ENCODE peak calls at places on chromosomes 11 and 22, in seven cellular contexts. One of them, this sample, is unnamed.

GRCh38 chr22:46660604-46661201 is 40.5 kb downstream of the GRAMD4 start:
- DNase-seq in Right ventricle myocardium superior: no peak
- DNase-seq in left ventricle myocardium superior: no peak
- DNase-seq in activated naive CD4-positive, alpha-beta T cell: no peak
- DNase-seq in OCI-LY7: no peak
- DNase-seq in fibroblast of mammary gland: no peak
- DNase-seq in IMR-90: no peak
- DNase-seq in this sample: no peak

GRCh38 chr11:14124345-14124744 is 161.8 kb downstream of the SPON1 start:
- DNase-seq in Right ventricle myocardium superior: no peak
- DNase-seq in left ventricle myocardium superior: no peak
- DNase-seq in activated naive CD4-positive, alpha-beta T cell: no peak
- DNase-seq in OCI-LY7: no peak
- DNase-seq in fibroblast of mammary gland: peak
- DNase-seq in IMR-90: no peak
- DNase-seq in this sample: no peak

GRCh38 chr11:66996609-66997273 is 21.6 kb downstream of the C11orf86 start:
- DNase-seq in Right ventricle myocardium superior: peak
- DNase-seq in left ventricle myocardium superior: no peak
- DNase-seq in activated naive CD4-positive, alpha-beta T cell: no peak
- DNase-seq in OCI-LY7: no peak
- DNase-seq in fibroblast of mammary gland: no peak
- DNase-seq in IMR-90: peak
- DNase-seq in this sample: no peak

GRCh38 chr11:128572965-128573364 is 14.4 kb downstream of the ETS1 start:
- DNase-seq in Right ventricle myocardium superior: no peak
- DNase-seq in left ventricle myocardium superior: no peak
- DNase-seq in activated naive CD4-positive, alpha-beta T cell: no peak
- DNase-seq in OCI-LY7: no peak
- DNase-seq in fibroblast of mammary gland: no peak
- DNase-seq in IMR-90: no peak
- DNase-seq in this sample: no peak

GRCh38 chr11:28833169-28833568 is 725.0 kb downstream of the METTL15 start:
- DNase-seq in Right ventricle myocardium superior: no peak
- DNase-seq in left ventricle myocardium superior: no peak
- DNase-seq in activated naive CD4-positive, alpha-beta T cell: no peak
- DNase-seq in OCI-LY7: no peak
- DNase-seq in fibroblast of mammary gland: no peak
- DNase-seq in IMR-90: no peak
- DNase-seq in this sample: no peak

GRCh38 chr22:38175206-38176118 is 6.2 kb downstream of the PLA2G6 start:
- DNase-seq in Right ventricle myocardium superior: no peak
- DNase-seq in left ventricle myocardium superior: no peak
- DNase-seq in activated naive CD4-positive, alpha-beta T cell: no peak
- DNase-seq in OCI-LY7: no peak
- DNase-seq in fibroblast of mammary gland: no peak
- DNase-seq in IMR-90: no peak
- DNase-seq in this sample: no peak

GRCh38 chr22:36285017-36285416 is 32.1 kb downstream of the APOL1 start:
- DNase-seq in Right ventricle myocardium superior: peak
- DNase-seq in left ventricle myocardium superior: peak
- DNase-seq in activated naive CD4-positive, alpha-beta T cell: no peak
- DNase-seq in OCI-LY7: no peak
- DNase-seq in fibroblast of mammary gland: no peak
- DNase-seq in IMR-90: no peak
- DNase-seq in this sample: no peak

GRCh38 chr11:69876013-69876412 is 56.8 kb upstream of the FGF3 start:
- DNase-seq in Right ventricle myocardium superior: no peak
- DNase-seq in left ventricle myocardium superior: no peak
- DNase-seq in activated naive CD4-positive, alpha-beta T cell: no peak
- DNase-seq in OCI-LY7: no peak
- DNase-seq in fibroblast of mammary gland: no peak
- DNase-seq in IMR-90: no peak
- DNase-seq in this sample: no peak

GRCh38 chr11:110184466-110184865 is 91.3 kb downstream of the ZC3H12C start:
- DNase-seq in Right ventricle myocardium superior: no peak
- DNase-seq in left ventricle myocardium superior: no peak
- DNase-seq in activated naive CD4-positive, alpha-beta T cell: no peak
- DNase-seq in OCI-LY7: no peak
- DNase-seq in fibroblast of mammary gland: peak
- DNase-seq in IMR-90: no peak
- DNase-seq in this sample: no peak

GRCh38 chr22:26722159-26722558 is 64.8 kb downstream of the MIAT start:
- DNase-seq in Right ventricle myocardium superior: no peak
- DNase-seq in left ventricle myocardium superior: no peak
- DNase-seq in activated naive CD4-positive, alpha-beta T cell: no peak
- DNase-seq in OCI-LY7: no peak
- DNase-seq in fibroblast of mammary gland: peak
- DNase-seq in IMR-90: peak
- DNase-seq in this sample: no peak

GRCh38 chr11:111808063-111808588 is 41.9 kb upstream of the PPP2R1B start:
- DNase-seq in Right ventricle myocardium superior: no peak
- DNase-seq in left ventricle myocardium superior: no peak
- DNase-seq in activated naive CD4-positive, alpha-beta T cell: no peak
- DNase-seq in OCI-LY7: no peak
- DNase-seq in fibroblast of mammary gland: no peak
- DNase-seq in IMR-90: no peak
- DNase-seq in this sample: no peak

GRCh38 chr11:20258496-20258895 is 98.2 kb upstream of the DBX1 start:
- DNase-seq in Right ventricle myocardium superior: no peak
- DNase-seq in left ventricle myocardium superior: no peak
- DNase-seq in activated naive CD4-positive, alpha-beta T cell: no peak
- DNase-seq in OCI-LY7: no peak
- DNase-seq in fibroblast of mammary gland: no peak
- DNase-seq in IMR-90: no peak
- DNase-seq in this sample: peak

GRCh38 chr22:23675502-23676415 is 15.1 kb upstream of the RGL4 start:
- DNase-seq in Right ventricle myocardium superior: peak
- DNase-seq in left ventricle myocardium superior: peak
- DNase-seq in activated naive CD4-positive, alpha-beta T cell: no peak
- DNase-seq in OCI-LY7: peak
- DNase-seq in fibroblast of mammary gland: no peak
- DNase-seq in IMR-90: no peak
- DNase-seq in this sample: no peak

GRCh38 chr22:38758276-38758945 is 2.6 kb upstream of the SUN2 start:
- DNase-seq in Right ventricle myocardium superior: no peak
- DNase-seq in left ventricle myocardium superior: no peak
- DNase-seq in activated naive CD4-positive, alpha-beta T cell: peak
- DNase-seq in OCI-LY7: no peak
- DNase-seq in fibroblast of mammary gland: no peak
- DNase-seq in IMR-90: no peak
- DNase-seq in this sample: no peak

GRCh38 chr11:47881145-47881544 is 33.0 kb upstream of the NUP160 start:
- DNase-seq in Right ventricle myocardium superior: peak
- DNase-seq in left ventricle myocardium superior: peak
- DNase-seq in activated naive CD4-positive, alpha-beta T cell: no peak
- DNase-seq in OCI-LY7: no peak
- DNase-seq in fibroblast of mammary gland: no peak
- DNase-seq in IMR-90: no peak
- DNase-seq in this sample: no peak

GRCh38 chr22:20651286-20651685 is 122.6 kb upstream of the SERPIND1 start:
- DNase-seq in Right ventricle myocardium superior: no peak
- DNase-seq in left ventricle myocardium superior: no peak
- DNase-seq in activated naive CD4-positive, alpha-beta T cell: no peak
- DNase-seq in OCI-LY7: no peak
- DNase-seq in fibroblast of mammary gland: no peak
- DNase-seq in IMR-90: no peak
- DNase-seq in this sample: no peak

GRCh38 chr11:48105096-48105990 is 111.3 kb upstream of the OR4B1 start:
- DNase-seq in Right ventricle myocardium superior: no peak
- DNase-seq in left ventricle myocardium superior: no peak
- DNase-seq in activated naive CD4-positive, alpha-beta T cell: no peak
- DNase-seq in OCI-LY7: peak
- DNase-seq in fibroblast of mammary gland: no peak
- DNase-seq in IMR-90: no peak
- DNase-seq in this sample: no peak

GRCh38 chr22:39090426-39091064 is 6.5 kb upstream of the APOBEC3H start:
- DNase-seq in Right ventricle myocardium superior: no peak
- DNase-seq in left ventricle myocardium superior: peak
- DNase-seq in activated naive CD4-positive, alpha-beta T cell: peak
- DNase-seq in OCI-LY7: no peak
- DNase-seq in fibroblast of mammary gland: no peak
- DNase-seq in IMR-90: no peak
- DNase-seq in this sample: no peak

GRCh38 chr22:30922151-30922611 is 46.4 kb downstream of the MORC2 start:
- DNase-seq in Right ventricle myocardium superior: peak
- DNase-seq in left ventricle myocardium superior: peak
- DNase-seq in activated naive CD4-positive, alpha-beta T cell: peak
- DNase-seq in OCI-LY7: peak
- DNase-seq in fibroblast of mammary gland: peak
- DNase-seq in IMR-90: peak
- DNase-seq in this sample: no peak

GRCh38 chr11:58829736-58830135 is 14.8 kb downstream of the GLYATL2 start:
- DNase-seq in Right ventricle myocardium superior: no peak
- DNase-seq in left ventricle myocardium superior: no peak
- DNase-seq in activated naive CD4-positive, alpha-beta T cell: no peak
- DNase-seq in OCI-LY7: no peak
- DNase-seq in fibroblast of mammary gland: peak
- DNase-seq in IMR-90: peak
- DNase-seq in this sample: no peak

GRCh38 chr11:13110929-13111812 is 102.1 kb downstream of the RASSF10 start:
- DNase-seq in Right ventricle myocardium superior: no peak
- DNase-seq in left ventricle myocardium superior: no peak
- DNase-seq in activated naive CD4-positive, alpha-beta T cell: no peak
- DNase-seq in OCI-LY7: no peak
- DNase-seq in fibroblast of mammary gland: peak
- DNase-seq in IMR-90: peak
- DNase-seq in this sample: no peak

GRCh38 chr11:120399312-120399711 is 63.1 kb downstream of the ARHGEF12 start:
- DNase-seq in Right ventricle myocardium superior: no peak
- DNase-seq in left ventricle myocardium superior: no peak
- DNase-seq in activated naive CD4-positive, alpha-beta T cell: no peak
- DNase-seq in OCI-LY7: no peak
- DNase-seq in fibroblast of mammary gland: peak
- DNase-seq in IMR-90: no peak
- DNase-seq in this sample: no peak

GRCh38 chr11:69644071-69644961 is 3.4 kb downstream of the CCND1 start:
- DNase-seq in Right ventricle myocardium superior: peak
- DNase-seq in left ventricle myocardium superior: peak
- DNase-seq in activated naive CD4-positive, alpha-beta T cell: no peak
- DNase-seq in OCI-LY7: no peak
- DNase-seq in fibroblast of mammary gland: peak
- DNase-seq in IMR-90: peak
- DNase-seq in this sample: no peak

GRCh38 chr11:28339488-28339887 is 231.3 kb downstream of the METTL15 start:
- DNase-seq in Right ventricle myocardium superior: no peak
- DNase-seq in left ventricle myocardium superior: no peak
- DNase-seq in activated naive CD4-positive, alpha-beta T cell: no peak
- DNase-seq in OCI-LY7: no peak
- DNase-seq in fibroblast of mammary gland: no peak
- DNase-seq in IMR-90: no peak
- DNase-seq in this sample: no peak

GRCh38 chr11:75456596-75456995 is 23.6 kb upstream of the KLHL35 start:
- DNase-seq in Right ventricle myocardium superior: no peak
- DNase-seq in left ventricle myocardium superior: no peak
- DNase-seq in activated naive CD4-positive, alpha-beta T cell: no peak
- DNase-seq in OCI-LY7: no peak
- DNase-seq in fibroblast of mammary gland: no peak
- DNase-seq in IMR-90: no peak
- DNase-seq in this sample: no peak

GRCh38 chr11:57978686-57979531 is 44.8 kb upstream of the OR9Q1 start:
- DNase-seq in Right ventricle myocardium superior: no peak
- DNase-seq in left ventricle myocardium superior: no peak
- DNase-seq in activated naive CD4-positive, alpha-beta T cell: no peak
- DNase-seq in OCI-LY7: no peak
- DNase-seq in fibroblast of mammary gland: peak
- DNase-seq in IMR-90: peak
- DNase-seq in this sample: no peak

GRCh38 chr11:16280256-16280682 is 76.1 kb downstream of the SOX6 start:
- DNase-seq in Right ventricle myocardium superior: peak
- DNase-seq in left ventricle myocardium superior: peak
- DNase-seq in activated naive CD4-positive, alpha-beta T cell: no peak
- DNase-seq in OCI-LY7: no peak
- DNase-seq in fibroblast of mammary gland: peak
- DNase-seq in IMR-90: no peak
- DNase-seq in this sample: no peak